ENCODE peak calls at places on chromosomes 13 and 19, in five cellular contexts. One of them, this sample, is unnamed.

GRCh38 chr13:94708031-94708571 is 4.2 kb downstream of the SOX21 start:
- DNase-seq in BE2C: no peak
- DNase-seq in endothelial cell of umbilical vein: no peak
- DNase-seq in epithelial cell of proximal tubule: no peak
- DNase-seq in IMR-90: no peak
- DNase-seq in this sample: no peak

GRCh38 chr19:50838239-50838638 is 4.9 kb upstream of the KLK15 start:
- DNase-seq in BE2C: no peak
- DNase-seq in endothelial cell of umbilical vein: no peak
- DNase-seq in epithelial cell of proximal tubule: no peak
- DNase-seq in IMR-90: no peak
- DNase-seq in this sample: no peak

GRCh38 chr13:37748913-37749312 is 120.7 kb downstream of the TRPC4 start:
- DNase-seq in BE2C: no peak
- DNase-seq in endothelial cell of umbilical vein: no peak
- DNase-seq in epithelial cell of proximal tubule: no peak
- DNase-seq in IMR-90: no peak
- DNase-seq in this sample: no peak

GRCh38 chr19:39444598-39445257 is 654 bp upstream of the SUPT5H start:
- DNase-seq in BE2C: no peak
- DNase-seq in endothelial cell of umbilical vein: no peak
- DNase-seq in epithelial cell of proximal tubule: no peak
- DNase-seq in IMR-90: no peak
- DNase-seq in this sample: no peak

GRCh38 chr19:18500820-18501219 is 21.1 kb downstream of the ELL start:
- DNase-seq in BE2C: no peak
- DNase-seq in endothelial cell of umbilical vein: no peak
- DNase-seq in epithelial cell of proximal tubule: no peak
- DNase-seq in IMR-90: no peak
- DNase-seq in this sample: no peak

GRCh38 chr19:41367848-41368301 is 3.9 kb upstream of the B9D2 start:
- DNase-seq in BE2C: no peak
- DNase-seq in endothelial cell of umbilical vein: peak
- DNase-seq in epithelial cell of proximal tubule: peak
- DNase-seq in IMR-90: peak
- DNase-seq in this sample: no peak

GRCh38 chr13:51349016-51349415 is 9.5 kb downstream of the SERPINE3 start:
- DNase-seq in BE2C: no peak
- DNase-seq in endothelial cell of umbilical vein: no peak
- DNase-seq in epithelial cell of proximal tubule: no peak
- DNase-seq in IMR-90: no peak
- DNase-seq in this sample: no peak

GRCh38 chr13:91659583-91660415 is 261.4 kb downstream of the GPC5 start:
- DNase-seq in BE2C: no peak
- DNase-seq in endothelial cell of umbilical vein: no peak
- DNase-seq in epithelial cell of proximal tubule: no peak
- DNase-seq in IMR-90: no peak
- DNase-seq in this sample: no peak

GRCh38 chr19:6047741-6048231 is 62.5 kb downstream of the RFX2 start:
- DNase-seq in BE2C: peak
- DNase-seq in endothelial cell of umbilical vein: peak
- DNase-seq in epithelial cell of proximal tubule: no peak
- DNase-seq in IMR-90: peak
- DNase-seq in this sample: no peak

GRCh38 chr19:39474139-39474620 is 6.5 kb upstream of the TIMM50 start:
- DNase-seq in BE2C: peak
- DNase-seq in endothelial cell of umbilical vein: peak
- DNase-seq in epithelial cell of proximal tubule: no peak
- DNase-seq in IMR-90: peak
- DNase-seq in this sample: no peak

GRCh38 chr13:44108345-44108858 is 228.7 kb downstream of the LACC1 start:
- DNase-seq in BE2C: no peak
- DNase-seq in endothelial cell of umbilical vein: peak
- DNase-seq in epithelial cell of proximal tubule: no peak
- DNase-seq in IMR-90: no peak
- DNase-seq in this sample: no peak

GRCh38 chr13:108561152-108561551 is 68.3 kb upstream of the MYO16 start:
- DNase-seq in BE2C: no peak
- DNase-seq in endothelial cell of umbilical vein: no peak
- DNase-seq in epithelial cell of proximal tubule: no peak
- DNase-seq in IMR-90: no peak
- DNase-seq in this sample: no peak

GRCh38 chr13:48624858-48625257 is 28.9 kb upstream of the CYSLTR2 start:
- DNase-seq in BE2C: no peak
- DNase-seq in endothelial cell of umbilical vein: peak
- DNase-seq in epithelial cell of proximal tubule: no peak
- DNase-seq in IMR-90: no peak
- DNase-seq in this sample: no peak

GRCh38 chr19:3151563-3152430 is 16.0 kb downstream of the GNA15 start:
- DNase-seq in BE2C: no peak
- DNase-seq in endothelial cell of umbilical vein: no peak
- DNase-seq in epithelial cell of proximal tubule: no peak
- DNase-seq in IMR-90: no peak
- DNase-seq in this sample: no peak

GRCh38 chr19:42246143-42246868 is 3.9 kb upstream of the GSK3A start:
- DNase-seq in BE2C: peak
- DNase-seq in endothelial cell of umbilical vein: peak
- DNase-seq in epithelial cell of proximal tubule: no peak
- DNase-seq in IMR-90: peak
- DNase-seq in this sample: no peak

GRCh38 chr19:53076984-53077383 is 26.2 kb downstream of the ZNF160 start:
- DNase-seq in BE2C: peak
- DNase-seq in endothelial cell of umbilical vein: peak
- DNase-seq in epithelial cell of proximal tubule: no peak
- DNase-seq in IMR-90: peak
- DNase-seq in this sample: no peak

GRCh38 chr19:20565321-20566018 is at the start of gene ZNF737:
- DNase-seq in BE2C: peak
- DNase-seq in endothelial cell of umbilical vein: peak
- DNase-seq in epithelial cell of proximal tubule: peak
- DNase-seq in IMR-90: peak
- DNase-seq in this sample: peak

GRCh38 chr13:29706923-29707322 is 111.4 kb upstream of the SLC7A1 start:
- DNase-seq in BE2C: no peak
- DNase-seq in endothelial cell of umbilical vein: peak
- DNase-seq in epithelial cell of proximal tubule: no peak
- DNase-seq in IMR-90: no peak
- DNase-seq in this sample: no peak

DNA sequence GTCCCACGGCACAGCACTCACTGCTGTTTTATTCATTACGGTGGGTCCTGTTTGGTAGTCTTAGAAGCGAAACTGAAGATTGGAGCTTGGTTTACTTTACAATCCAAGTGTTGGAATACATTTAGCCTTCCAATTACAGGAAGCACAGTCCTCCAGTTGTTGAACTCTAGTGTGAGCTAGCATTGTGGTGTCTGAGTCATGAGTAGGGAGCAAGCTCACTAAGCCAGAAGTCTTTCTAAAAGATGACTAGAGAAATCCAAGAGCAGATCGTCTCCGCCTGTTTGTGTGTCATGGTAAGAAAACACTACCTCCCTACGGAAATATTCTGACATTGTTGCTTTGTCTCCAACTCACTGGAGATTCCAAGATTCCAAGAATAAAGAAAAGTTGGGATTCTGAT is 10.1 kb upstream of the SHISA2 start:
- DNase-seq in BE2C: no peak
- DNase-seq in endothelial cell of umbilical vein: peak
- DNase-seq in epithelial cell of proximal tubule: peak
- DNase-seq in IMR-90: peak
- DNase-seq in this sample: no peak
- TF ChIP-seq CTCF in BE2C: no peak
- TF ChIP-seq CTCF in endothelial cell of umbilical vein: no peak
- TF ChIP-seq CTCF in epithelial cell of proximal tubule: no peak
- TF ChIP-seq CTCF in IMR-90: no peak
- TF ChIP-seq CTCF in this sample: no peak

DNA sequence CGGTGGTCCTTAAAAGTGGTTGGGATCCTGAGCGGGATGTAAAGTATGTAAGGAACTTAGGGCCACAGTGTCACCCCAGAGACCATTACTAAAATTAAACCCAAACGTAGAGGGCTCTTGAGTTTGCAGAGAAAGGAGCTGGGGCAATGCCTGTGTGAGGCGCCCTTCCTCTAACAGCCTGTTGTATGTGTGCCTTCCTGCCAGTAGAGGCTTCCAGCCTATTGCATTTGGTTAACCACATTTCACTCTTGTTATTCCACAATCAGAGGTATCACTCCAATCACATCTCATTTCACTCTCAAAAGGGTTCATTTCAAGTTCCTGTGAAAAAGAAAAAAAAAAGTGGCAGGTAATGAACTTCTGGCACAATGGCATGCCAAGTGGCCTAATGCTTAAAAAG is 29.4 kb downstream of the DIAPH3 start:
- DNase-seq in BE2C: no peak
- DNase-seq in endothelial cell of umbilical vein: peak
- DNase-seq in epithelial cell of proximal tubule: no peak
- DNase-seq in IMR-90: no peak
- DNase-seq in this sample: no peak
- TF ChIP-seq CTCF in BE2C: peak
- TF ChIP-seq CTCF in endothelial cell of umbilical vein: peak
- TF ChIP-seq CTCF in epithelial cell of proximal tubule: peak
- TF ChIP-seq CTCF in IMR-90: peak
- TF ChIP-seq CTCF in this sample: no peak

DNA sequence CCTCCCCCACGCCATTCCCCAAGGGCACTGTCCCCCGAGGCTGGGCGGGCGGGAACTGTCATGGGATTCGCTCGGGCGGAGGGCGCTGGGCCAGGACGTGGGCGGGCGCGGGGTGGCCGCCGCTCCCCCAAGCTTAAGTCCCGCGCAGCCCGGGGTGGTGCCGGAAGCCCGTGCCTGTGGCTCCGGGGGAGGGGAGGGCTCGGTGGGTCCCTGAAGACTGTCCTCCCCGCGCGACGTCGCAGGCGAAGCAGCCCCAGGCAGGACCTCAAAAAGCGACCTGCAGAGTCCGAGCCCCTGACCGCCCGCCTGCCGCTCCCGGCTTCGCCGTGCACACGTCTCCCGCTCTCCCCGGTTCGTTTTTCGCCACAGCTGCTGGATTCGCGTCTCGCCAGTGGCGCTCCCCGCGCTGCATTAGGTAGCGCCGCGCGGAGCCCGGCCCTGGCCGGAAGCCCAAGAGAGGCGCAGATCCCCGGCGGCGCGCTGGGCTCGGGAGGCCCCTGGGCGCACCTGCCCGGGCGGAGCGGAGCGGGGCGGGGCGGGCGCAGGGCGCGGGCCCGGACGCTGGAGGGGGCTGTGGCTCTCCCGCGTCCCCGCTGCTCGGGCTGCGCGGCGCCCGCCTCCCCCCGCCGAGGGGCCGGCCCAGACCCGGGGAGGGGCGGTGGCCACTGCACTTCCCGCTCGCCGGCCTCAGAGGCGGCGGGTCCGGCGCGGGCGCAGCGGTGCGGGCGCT is at the start of gene FARP1:
- DNase-seq in BE2C: peak
- DNase-seq in endothelial cell of umbilical vein: peak
- DNase-seq in epithelial cell of proximal tubule: no peak
- DNase-seq in IMR-90: peak
- DNase-seq in this sample: no peak
- TF ChIP-seq CTCF in BE2C: no peak
- TF ChIP-seq CTCF in endothelial cell of umbilical vein: peak
- TF ChIP-seq CTCF in epithelial cell of proximal tubule: no peak
- TF ChIP-seq CTCF in IMR-90: peak
- TF ChIP-seq CTCF in this sample: no peak

GRCh38 chr13:75879656-75880055 is 243.5 kb downstream of the LMO7 start:
- DNase-seq in BE2C: no peak
- DNase-seq in endothelial cell of umbilical vein: peak
- DNase-seq in epithelial cell of proximal tubule: no peak
- DNase-seq in IMR-90: no peak
- DNase-seq in this sample: no peak
- TF ChIP-seq CTCF in BE2C: no peak
- TF ChIP-seq CTCF in endothelial cell of umbilical vein: no peak
- TF ChIP-seq CTCF in epithelial cell of proximal tubule: no peak
- TF ChIP-seq CTCF in IMR-90: no peak
- TF ChIP-seq CTCF in this sample: no peak

DNA sequence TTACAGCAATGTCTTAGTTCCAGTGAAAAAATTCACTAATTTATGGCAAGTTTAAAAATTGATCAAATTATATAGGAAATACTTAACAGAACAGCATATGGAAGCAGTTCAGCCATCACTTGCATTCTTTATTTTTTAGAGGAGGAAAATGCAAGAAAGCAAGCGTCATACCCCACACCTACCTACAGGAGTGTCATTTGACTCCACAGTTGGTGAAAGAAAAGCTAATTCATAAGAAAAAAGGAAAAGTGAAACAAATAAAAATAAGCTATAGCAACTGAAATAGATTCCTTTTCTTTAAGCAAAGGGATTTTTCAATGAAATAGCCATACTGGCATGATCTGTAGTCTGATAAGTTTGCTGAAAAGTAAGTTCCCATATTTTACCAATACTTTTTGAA is 111.0 kb downstream of the DOCK9 start:
- DNase-seq in BE2C: no peak
- DNase-seq in endothelial cell of umbilical vein: no peak
- DNase-seq in epithelial cell of proximal tubule: no peak
- DNase-seq in IMR-90: no peak
- DNase-seq in this sample: no peak
- TF ChIP-seq CTCF in BE2C: no peak
- TF ChIP-seq CTCF in endothelial cell of umbilical vein: no peak
- TF ChIP-seq CTCF in epithelial cell of proximal tubule: peak
- TF ChIP-seq CTCF in IMR-90: no peak
- TF ChIP-seq CTCF in this sample: no peak